ENCODE peak calls at places on chromosome 17, in eight cellular contexts. One of them, this sample, is unnamed. For H3K4me1, the result is how much of the 10 kb centered on the place peaks cover.

GRCh38 chr17:79671387-79671752 is 59.4 kb upstream of the ENPP7 start:
- DNase-seq in HepG2: no peak
- DNase-seq in K562: no peak
- DNase-seq in A549: no peak
- DNase-seq in GM23338: no peak
- DNase-seq in SK-N-SH: no peak
- DNase-seq in HCT116: no peak
- DNase-seq in GM12878: no peak
- DNase-seq in this sample: no peak

GRCh38 chr17:321386-321941 is 31.1 kb downstream of the RPH3AL start:
- DNase-seq in HepG2: no peak
- DNase-seq in K562: no peak
- DNase-seq in A549: no peak
- DNase-seq in GM23338: no peak
- DNase-seq in SK-N-SH: no peak
- DNase-seq in HCT116: no peak
- DNase-seq in GM12878: no peak
- DNase-seq in this sample: no peak

GRCh38 chr17:17890773-17891759 is 54.3 kb upstream of the SREBF1 start:
- DNase-seq in HepG2: peak
- DNase-seq in K562: peak
- DNase-seq in A549: peak
- DNase-seq in GM23338: peak
- DNase-seq in SK-N-SH: peak
- DNase-seq in HCT116: peak
- DNase-seq in GM12878: no peak
- DNase-seq in this sample: peak

GRCh38 chr17:512926-513325 is 160.3 kb upstream of the RPH3AL start:
- DNase-seq in HepG2: no peak
- DNase-seq in K562: no peak
- DNase-seq in A549: no peak
- DNase-seq in GM23338: no peak
- DNase-seq in SK-N-SH: peak
- DNase-seq in HCT116: no peak
- DNase-seq in GM12878: no peak
- DNase-seq in this sample: no peak

GRCh38 chr17:29645516-29646051 is 22.9 kb upstream of the CORO6 start:
- DNase-seq in HepG2: no peak
- DNase-seq in K562: no peak
- DNase-seq in A549: no peak
- DNase-seq in GM23338: no peak
- DNase-seq in SK-N-SH: peak
- DNase-seq in HCT116: no peak
- DNase-seq in GM12878: no peak
- DNase-seq in this sample: no peak

GRCh38 chr17:34709108-34709779 is 129.9 kb downstream of the TMEM132E start:
- DNase-seq in HepG2: no peak
- DNase-seq in K562: no peak
- DNase-seq in A549: no peak
- DNase-seq in GM23338: no peak
- DNase-seq in SK-N-SH: no peak
- DNase-seq in HCT116: no peak
- DNase-seq in GM12878: no peak
- DNase-seq in this sample: no peak

GRCh38 chr17:29570521-29570920 is 2.0 kb downstream of the TP53I13 start:
- DNase-seq in HepG2: no peak
- DNase-seq in K562: no peak
- DNase-seq in A549: no peak
- DNase-seq in GM23338: no peak
- DNase-seq in SK-N-SH: no peak
- DNase-seq in HCT116: no peak
- DNase-seq in GM12878: no peak
- DNase-seq in this sample: no peak

GRCh38 chr17:18328643-18329204 is 13.6 kb downstream of the SMCR8 start:
- DNase-seq in HepG2: no peak
- DNase-seq in K562: no peak
- DNase-seq in A549: no peak
- DNase-seq in GM23338: no peak
- DNase-seq in SK-N-SH: no peak
- DNase-seq in HCT116: no peak
- DNase-seq in GM12878: no peak
- DNase-seq in this sample: no peak

GRCh38 chr17:17983376-17983775 is 10.7 kb downstream of the DRC3 start:
- DNase-seq in HepG2: no peak
- DNase-seq in K562: no peak
- DNase-seq in A549: no peak
- DNase-seq in GM23338: no peak
- DNase-seq in SK-N-SH: no peak
- DNase-seq in HCT116: no peak
- DNase-seq in GM12878: no peak
- DNase-seq in this sample: no peak

GRCh38 chr17:80833952-80834895 is 157.4 kb upstream of the CHMP6 start:
- DNase-seq in HepG2: no peak
- DNase-seq in K562: no peak
- DNase-seq in A549: no peak
- DNase-seq in GM23338: no peak
- DNase-seq in SK-N-SH: peak
- DNase-seq in HCT116: no peak
- DNase-seq in GM12878: no peak
- DNase-seq in this sample: no peak

GRCh38 chr17:18026408-18026776 is 12.6 kb downstream of the ATPAF2 start:
- DNase-seq in HepG2: no peak
- DNase-seq in K562: no peak
- DNase-seq in A549: no peak
- DNase-seq in GM23338: no peak
- DNase-seq in SK-N-SH: peak
- DNase-seq in HCT116: no peak
- DNase-seq in GM12878: no peak
- DNase-seq in this sample: no peak

GRCh38 chr17:49742256-49742655 is 21.7 kb downstream of the FAM117A start:
- DNase-seq in HepG2: no peak
- DNase-seq in K562: no peak
- DNase-seq in A549: no peak
- DNase-seq in GM23338: no peak
- DNase-seq in SK-N-SH: no peak
- DNase-seq in HCT116: no peak
- DNase-seq in GM12878: no peak
- DNase-seq in this sample: no peak

GRCh38 chr17:50101346-50102163 is 6.4 kb downstream of the PDK2 start:
- DNase-seq in HepG2: no peak
- DNase-seq in K562: peak
- DNase-seq in A549: no peak
- DNase-seq in GM23338: peak
- DNase-seq in SK-N-SH: peak
- DNase-seq in HCT116: no peak
- DNase-seq in GM12878: no peak
- DNase-seq in this sample: no peak

GRCh38 chr17:67546578-67547527 is 169.8 kb downstream of the PITPNC1 start:
- DNase-seq in HepG2: no peak
- DNase-seq in K562: no peak
- DNase-seq in A549: no peak
- DNase-seq in GM23338: peak
- DNase-seq in SK-N-SH: no peak
- DNase-seq in HCT116: no peak
- DNase-seq in GM12878: no peak
- DNase-seq in this sample: no peak

DNA sequence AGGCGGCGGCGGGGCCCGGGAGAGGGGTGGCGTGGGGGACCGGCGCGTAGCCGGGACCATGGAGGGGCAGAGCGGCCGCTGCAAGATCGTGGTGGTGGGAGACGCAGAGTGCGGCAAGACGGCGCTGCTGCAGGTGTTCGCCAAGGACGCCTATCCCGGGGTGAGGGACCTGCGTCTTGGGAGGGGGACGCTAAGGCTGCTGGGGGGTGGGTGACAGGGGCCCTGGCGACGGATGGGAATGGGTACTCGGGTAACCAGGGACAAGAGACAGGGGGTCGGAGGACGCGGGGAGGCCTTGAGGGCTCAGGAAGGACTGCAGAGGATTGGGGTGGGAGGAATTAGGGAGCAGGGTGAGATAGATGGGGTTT is 243 bp downstream of the RND2 start:
- DNase-seq in HepG2: no peak
- DNase-seq in K562: no peak
- DNase-seq in A549: no peak
- DNase-seq in GM23338: peak
- DNase-seq in SK-N-SH: no peak
- DNase-seq in HCT116: no peak
- DNase-seq in GM12878: no peak
- DNase-seq in this sample: no peak
- TF ChIP-seq REST in HepG2: no peak
- TF ChIP-seq REST in K562: no peak
- TF ChIP-seq REST in A549: no peak
- TF ChIP-seq REST in GM23338: no peak
- TF ChIP-seq REST in SK-N-SH: no peak
- TF ChIP-seq REST in HCT116: no peak
- TF ChIP-seq REST in GM12878: no peak
- TF ChIP-seq REST in this sample: no peak

GRCh38 chr17:44779211-44780025 is 20.6 kb downstream of the ADAM11 start:
- DNase-seq in HepG2: peak
- DNase-seq in K562: peak
- DNase-seq in A549: peak
- DNase-seq in GM23338: peak
- DNase-seq in SK-N-SH: peak
- DNase-seq in HCT116: peak
- DNase-seq in GM12878: peak
- DNase-seq in this sample: no peak
- H3K27ac ChIP-seq in HepG2: no peak
- H3K27ac ChIP-seq in K562: peak
- H3K27ac ChIP-seq in A549: peak
- H3K27ac ChIP-seq in GM23338: no peak
- H3K27ac ChIP-seq in SK-N-SH: peak
- H3K27ac ChIP-seq in HCT116: peak
- H3K27ac ChIP-seq in GM12878: no peak
- H3K27ac ChIP-seq in this sample: peak

GRCh38 chr17:63828936-63829335 is 1.5 kb upstream of the FTSJ3 start:
- DNase-seq in HepG2: no peak
- DNase-seq in K562: no peak
- DNase-seq in A549: no peak
- DNase-seq in GM23338: no peak
- DNase-seq in SK-N-SH: no peak
- DNase-seq in HCT116: no peak
- DNase-seq in GM12878: no peak
- DNase-seq in this sample: no peak
- H3K4me1 ChIP-seq in HepG2: under half
- H3K4me1 ChIP-seq in K562: under half
- H3K4me1 ChIP-seq in A549: under half
- H3K4me1 ChIP-seq in GM23338: under half
- H3K4me1 ChIP-seq in SK-N-SH: under half
- H3K4me1 ChIP-seq in HCT116: under half
- H3K4me1 ChIP-seq in GM12878: under half
- H3K4me1 ChIP-seq in this sample: under half

GRCh38 chr17:59892251-59892848 is 393 bp downstream of the TUBD1 start:
- DNase-seq in HepG2: no peak
- DNase-seq in K562: peak
- DNase-seq in A549: no peak
- DNase-seq in GM23338: peak
- DNase-seq in SK-N-SH: no peak
- DNase-seq in HCT116: no peak
- DNase-seq in GM12878: no peak
- DNase-seq in this sample: no peak
- TF ChIP-seq REST in HepG2: no peak
- TF ChIP-seq REST in K562: no peak
- TF ChIP-seq REST in A549: no peak
- TF ChIP-seq REST in GM23338: no peak
- TF ChIP-seq REST in SK-N-SH: no peak
- TF ChIP-seq REST in HCT116: no peak
- TF ChIP-seq REST in GM12878: no peak
- TF ChIP-seq REST in this sample: no peak

This sample was measured in Panc1.